ENCODE peak calls at places on chromosomes 4 and X, in six cellular contexts. L, E, V, X, U and Z are unnamed samples. For H3K4me1, the result is how much of the 10 kb centered on the place peaks cover.

GRCh38 chr4:89640620-89641366 is 196.2 kb downstream of the SNCA start:
- DNase-seq in U (peak), E (peak), X (peak), V (peak), L (peak), Z (peak)

GRCh38 chr4:95510145-95510544 is 38.6 kb downstream of the UNC5C start:
- DNase-seq in X (no peak), V (peak), L (no peak), U (no peak), E (no peak), Z (peak)

GRCh38 chr4:184598753-184599491 is 50.3 kb downstream of the CASP3 start:
- DNase-seq in L (no peak), E (no peak), X (no peak), U (peak), V (no peak), Z (no peak)

GRCh38 chr4:104465201-104465600 is 29.5 kb downstream of the CXXC4 start:
- DNase-seq in L (no peak), X (no peak), E (no peak), V (no peak), U (no peak), Z (no peak)

GRCh38 chrX:13046035-13046851 is 1.8 kb upstream of the FAM9C start:
- DNase-seq in L (no peak), V (no peak), X (no peak), U (no peak), E (no peak), Z (no peak)

GRCh38 chr4:170805352-170805751 is 715.6 kb upstream of the AADAT start:
- DNase-seq in L (no peak), E (peak), X (no peak), U (no peak), V (no peak), Z (no peak)

GRCh38 chr4:103648541-103648940 is 71.2 kb downstream of the TACR3 start:
- DNase-seq in V (no peak), X (no peak), L (no peak), E (no peak), U (no peak), Z (no peak)

GRCh38 chrX:47093248-47093647 is 15.0 kb downstream of the RGN start:
- DNase-seq in X (no peak), U (no peak), E (no peak), V (peak), L (no peak), Z (peak)

GRCh38 chr4:52376107-52376704 is 282.9 kb downstream of the USP46 start:
- DNase-seq in V (peak), E (no peak), L (peak), X (no peak), U (peak), Z (peak)

GRCh38 chr4:176839656-176840055 is 46.9 kb upstream of the VEGFC start:
- DNase-seq in X (no peak), L (no peak), E (no peak), V (no peak), U (no peak), Z (no peak)

GRCh38 chr4:80199947-80200346 is 2.6 kb downstream of the PRDM8 start:
- DNase-seq in V (no peak), E (no peak), X (no peak), U (no peak), L (no peak), Z (no peak)
- H3K4me1 ChIP-seq in V (under half), E (under half), X (under half), U (under half), L (under half), Z (under half)

DNA sequence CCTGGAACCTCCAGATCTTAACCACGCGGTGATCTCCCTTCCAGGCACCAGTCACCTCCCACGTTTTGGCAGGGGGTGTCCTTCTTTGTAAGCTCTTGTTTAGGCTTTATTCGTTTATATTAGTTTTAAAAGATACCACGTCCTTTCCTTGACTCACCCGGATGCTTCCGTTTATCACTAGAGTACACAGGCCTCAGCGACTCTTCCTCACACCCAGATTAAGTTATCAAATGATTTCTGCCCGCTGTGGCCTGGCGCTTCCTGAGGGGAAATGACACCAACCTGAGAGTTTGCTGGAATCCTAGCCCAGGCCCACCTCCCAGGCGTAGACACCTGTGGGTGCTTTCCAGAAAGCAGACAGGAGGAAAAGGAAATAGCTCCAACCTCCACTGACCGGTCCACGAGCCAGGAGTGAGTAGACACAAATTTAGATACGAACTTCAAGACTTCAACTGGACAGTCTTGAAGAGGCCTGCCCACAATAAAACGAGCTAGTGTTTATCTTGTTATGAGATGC is 756 bp upstream of the ADAMTS3 start:
- DNase-seq in U (no peak), X (no peak), V (peak), L (no peak), E (no peak), Z (peak)
- H4K8ac ChIP-seq in U (no peak), X (no peak), V (peak), L (no peak), E (no peak), Z (no peak)

DNA sequence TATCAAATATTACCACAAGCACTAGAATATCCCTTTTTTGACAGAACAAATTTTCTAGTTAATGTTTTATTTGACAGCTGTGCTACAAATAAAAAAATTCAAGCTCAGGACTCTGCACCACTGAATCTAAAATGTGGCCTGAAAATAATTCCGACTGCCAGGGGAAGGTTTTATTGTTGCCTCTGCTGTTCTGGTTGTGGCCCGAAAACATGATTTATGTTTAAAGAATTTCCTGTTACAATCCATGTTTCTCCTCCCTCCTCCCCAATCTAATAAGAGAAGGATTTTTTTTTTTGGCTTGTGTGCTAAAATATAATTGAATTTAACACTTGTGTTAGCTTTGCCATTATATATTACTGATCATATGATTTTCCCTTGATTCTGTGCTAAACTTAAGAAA is 227.8 kb downstream of the DCLK2 start:
- DNase-seq in U (no peak), X (no peak), V (peak), L (no peak), E (no peak), Z (peak)
- H3K4me1 ChIP-seq in U (under half), X (under half), V (under half), L (under half), E (under half), Z (under half)

GRCh38 chr4:112086036-112086434 is 59.2 kb upstream of the FAM241A start:
- DNase-seq in V (no peak), L (no peak), E (no peak), U (no peak), X (no peak), Z (no peak)
- H4K8ac ChIP-seq in V (no peak), L (no peak), E (no peak), U (no peak), X (no peak), Z (no peak)

DNA sequence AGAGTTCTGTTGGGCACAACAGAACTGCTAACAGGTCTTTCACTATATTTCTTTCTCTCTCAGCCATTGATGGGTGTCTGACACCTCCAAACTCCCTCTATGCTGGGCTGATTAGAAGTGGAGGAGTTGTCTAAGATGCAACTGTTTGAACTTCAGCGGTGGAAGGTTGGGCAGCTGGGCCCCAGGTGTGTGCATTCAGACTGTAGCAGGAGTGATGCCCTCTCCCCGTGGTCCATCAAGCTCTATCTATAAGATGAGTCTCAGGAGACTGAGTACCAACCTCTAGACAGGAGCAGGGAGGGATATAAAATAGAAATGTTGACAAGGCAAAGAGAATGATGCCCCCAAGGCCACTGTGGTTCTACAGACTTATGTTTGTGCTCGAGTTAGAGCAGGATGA is 28.1 kb upstream of the CHRNA9 start:
- DNase-seq in U (no peak), L (no peak), E (no peak), V (no peak), X (no peak), Z (no peak)
- H3K4me1 ChIP-seq in U (under half), L (under half), E (under half), V (under half), X (under half), Z (under half)

DNA sequence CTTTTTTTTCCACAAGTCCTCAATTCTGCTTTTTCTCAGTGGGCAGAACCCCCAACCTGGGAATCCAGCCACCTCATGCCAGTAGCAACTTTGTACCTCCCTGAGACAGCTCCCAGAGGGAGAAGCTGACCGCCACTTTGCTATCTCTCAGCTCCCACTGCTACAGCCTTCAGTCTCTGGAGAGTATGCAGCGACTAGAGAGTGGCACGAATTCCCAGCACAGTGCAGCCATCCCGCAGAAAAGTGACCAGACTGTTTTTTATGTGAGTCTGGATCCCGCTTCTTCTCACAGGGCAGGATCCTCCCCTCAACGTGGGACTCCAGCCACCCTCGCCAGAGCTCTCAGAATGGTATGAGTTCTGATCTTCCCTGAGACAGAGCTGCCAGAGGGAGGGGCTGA is 1234.6 kb downstream of the FAM133A start:
- DNase-seq in L (no peak), E (no peak), V (no peak), U (no peak), X (no peak), Z (no peak)
- H4K8ac ChIP-seq in L (no peak), E (no peak), V (no peak), U (no peak), X (no peak), Z (no peak)

GRCh38 chr4:10106421-10107039 is 10.1 kb downstream of the WDR1 start:
- DNase-seq in U (peak), L (no peak), E (no peak), X (no peak), V (peak), Z (peak)

GRCh38 chr4:10104991-10105276 is 11.7 kb downstream of the WDR1 start:
- DNase-seq in E (no peak), V (no peak), U (no peak), X (no peak), L (no peak), Z (no peak)

GRCh38 chr4:10105421-10105820 is 11.2 kb downstream of the WDR1 start:
- DNase-seq in V (no peak), E (no peak), U (no peak), X (no peak), L (no peak), Z (no peak)

GRCh38 chr4:10107111-10108091 is 9.2 kb downstream of the WDR1 start:
- DNase-seq in X (no peak), U (no peak), L (no peak), V (no peak), E (no peak), Z (peak)

DNA sequence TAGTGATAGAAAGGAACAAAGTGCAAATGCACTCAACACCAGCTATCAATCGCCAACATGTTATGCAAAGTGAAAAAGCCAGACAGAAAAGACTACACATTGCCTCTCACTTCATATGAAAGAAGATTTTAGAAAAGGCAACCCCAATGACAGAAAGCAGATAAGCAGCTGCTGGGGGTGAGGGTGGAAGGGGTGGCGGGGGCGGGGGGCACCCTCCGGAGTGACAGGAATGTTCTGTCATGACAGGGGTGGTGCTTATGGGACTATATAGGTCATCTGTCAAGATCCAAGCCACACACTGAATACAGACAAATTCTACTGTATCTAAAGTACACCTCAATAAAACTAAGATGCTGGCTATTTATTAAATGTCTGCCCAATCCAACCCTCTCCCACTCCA is 10.7 kb downstream of the WDR1 start:
- DNase-seq in L (no peak), X (no peak), E (no peak), U (no peak), V (no peak), Z (no peak)
- H3K4me1 ChIP-seq in L (under half), X (under half), E (under half), U (under half), V (half or more), Z (half or more)

GRCh38 chrX:154368630-154369452 is 5.6 kb downstream of the FLNA start:
- DNase-seq in E (peak), L (no peak), X (no peak), U (peak), V (peak), Z (peak)

GRCh38 chrX:154369453-154370299 is 4.8 kb downstream of the FLNA start:
- DNase-seq in X (no peak), U (peak), V (peak), L (peak), E (peak), Z (peak)

GRCh38 chrX:154371771-154372300 is 2.6 kb downstream of the FLNA start:
- DNase-seq in V (no peak), E (no peak), X (no peak), U (no peak), L (no peak), Z (no peak)

GRCh38 chrX:154370882-154371770 is 3.3 kb downstream of the FLNA start:
- DNase-seq in L (peak), E (peak), V (peak), X (peak), U (peak), Z (peak)

DNA sequence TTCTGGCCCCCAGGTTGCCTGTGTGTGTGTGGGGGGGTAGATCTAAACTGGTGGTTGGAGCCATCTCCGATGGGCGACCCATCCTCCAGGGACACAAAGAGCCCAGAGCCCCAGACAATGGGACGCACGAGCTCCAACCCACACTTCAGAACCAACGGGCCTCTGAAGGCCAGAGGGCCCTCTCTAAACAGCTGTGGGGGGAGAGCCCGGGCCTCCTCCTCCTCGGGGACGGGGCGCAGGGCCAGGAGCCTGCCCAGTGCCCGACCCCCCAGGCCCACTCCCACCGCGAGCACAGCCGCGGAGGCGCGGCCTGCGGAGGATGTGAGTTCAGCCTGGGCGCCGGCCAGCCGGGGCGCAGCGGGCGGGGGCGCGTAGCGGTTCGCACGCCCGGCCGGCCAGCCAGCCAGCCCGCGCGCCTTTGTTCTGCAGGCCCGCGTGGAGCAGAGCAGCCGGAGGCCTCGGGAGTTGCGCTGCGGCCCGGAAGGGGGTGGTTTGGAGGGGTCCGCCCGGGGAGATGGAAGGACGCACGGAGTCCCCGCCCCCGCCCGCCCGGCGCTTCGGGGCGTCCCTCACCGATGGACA is 4.0 kb downstream of the FLNA start:
- DNase-seq in E (no peak), V (no peak), X (no peak), L (no peak), U (no peak), Z (no peak)
- H4K8ac ChIP-seq in E (no peak), V (peak), X (peak), L (no peak), U (no peak), Z (peak)

GRCh38 chr4:87975466-87975865 is at the start of gene SPP1:
- DNase-seq in L (peak), E (peak), V (peak), U (peak), X (peak), Z (peak)
- H3K4me1 ChIP-seq in L (under half), E (under half), V (under half), U (under half), X (under half), Z (under half)

GRCh38 chrX:5867778-5868177 is 360.9 kb downstream of the NLGN4X start:
- DNase-seq in E (no peak), L (no peak), V (no peak), U (no peak), X (no peak), Z (no peak)
- H4K8ac ChIP-seq in E (no peak), L (no peak), V (no peak), U (no peak), X (no peak), Z (no peak)